ENCODE peak calls at places on chromosomes 4 and X, in ten cellular contexts. S is sigmoid colon; O is WERI-Rb-1; D is aorta; K is AG04450; R is naive thymus-derived CD4-positive, alpha-beta T cell; U is trophoblast cell; W is neuronal stem cell; Y is body of pancreas; V is endodermal cell. C is an unnamed sample. For H3K9me3, the result is how much of the 10 kb centered on the place peaks cover.

GRCh38 chrX:27815209-27815608 is 7.4 kb downstream of the MAGEB10 start:
- DNase-seq in D (no peak), O (no peak), Y (no peak), V (no peak), W (no peak), S (no peak), R (no peak), U (no peak), K (peak), C (no peak)

GRCh38 chr4:107380190-107380589 is 339.8 kb downstream of the PAPSS1 start:
- DNase-seq in K (no peak), S (no peak), U (no peak), Y (no peak), D (no peak), R (no peak), O (no peak), V (no peak), W (no peak), C (no peak)

GRCh38 chr4:123649644-123650356 is 253.2 kb downstream of the SPRY1 start:
- DNase-seq in V (peak), D (no peak), S (peak), K (peak), O (peak), R (no peak), Y (peak), U (peak), W (no peak), C (peak)

GRCh38 chr4:187268940-187269339 is 545.3 kb upstream of the FAT1 start:
- DNase-seq in K (peak), Y (no peak), O (no peak), V (no peak), D (no peak), U (peak), W (no peak), R (no peak), S (no peak), C (no peak)

GRCh38 chrX:85288992-85289723 is 45.4 kb downstream of the ZNF711 start:
- DNase-seq in V (no peak), O (no peak), Y (no peak), U (peak), S (no peak), D (no peak), R (no peak), K (no peak), W (no peak), C (no peak)

GRCh38 chr4:7547368-7548040 is 112.8 kb upstream of the PSAPL1 start:
- DNase-seq in U (no peak), W (no peak), D (peak), O (no peak), Y (no peak), K (no peak), V (no peak), R (no peak), S (no peak), C (no peak)

GRCh38 chrX:40008841-40009461 is 88.8 kb downstream of the BCOR start:
- DNase-seq in Y (no peak), V (peak), K (no peak), R (no peak), W (no peak), U (peak), O (peak), D (peak), S (peak), C (peak)

GRCh38 chr4:89922881-89923280 is 28.2 kb downstream of the MMRN1 start:
- DNase-seq in K (no peak), V (no peak), W (no peak), S (no peak), O (no peak), U (no peak), D (no peak), Y (no peak), R (no peak), C (no peak)

GRCh38 chr4:4995866-4996265 is 23.4 kb downstream of the CYTL1 start:
- DNase-seq in S (peak), Y (no peak), O (no peak), U (no peak), D (no peak), V (peak), K (no peak), R (no peak), W (no peak), C (no peak)

GRCh38 chrX:133608406-133608805 is 193.1 kb upstream of the GPC4 start:
- DNase-seq in R (no peak), W (no peak), V (no peak), S (no peak), O (no peak), K (no peak), U (no peak), Y (no peak), D (no peak), C (no peak)

GRCh38 chr4:121765368-121765705 is 373 bp upstream of the SMIM43 start:
- DNase-seq in O (no peak), S (no peak), D (no peak), U (no peak), Y (no peak), K (no peak), W (no peak), R (no peak), V (no peak), C (no peak)

GRCh38 chrX:119622356-119623232 is 16.4 kb upstream of the NKRF start:
- DNase-seq in V (no peak), O (no peak), U (no peak), K (no peak), D (no peak), R (no peak), W (no peak), S (peak), Y (peak), C (no peak)

GRCh38 chrX:119614776-119615175 is 8.6 kb upstream of the NKRF start:
- DNase-seq in O (no peak), S (no peak), W (no peak), V (no peak), D (no peak), R (no peak), K (no peak), Y (no peak), U (peak), C (no peak)

GRCh38 chrX:119618439-119618838 is 12.2 kb upstream of the NKRF start:
- DNase-seq in R (no peak), U (no peak), S (no peak), K (no peak), O (no peak), D (no peak), Y (no peak), V (no peak), W (no peak), C (no peak)

DNA sequence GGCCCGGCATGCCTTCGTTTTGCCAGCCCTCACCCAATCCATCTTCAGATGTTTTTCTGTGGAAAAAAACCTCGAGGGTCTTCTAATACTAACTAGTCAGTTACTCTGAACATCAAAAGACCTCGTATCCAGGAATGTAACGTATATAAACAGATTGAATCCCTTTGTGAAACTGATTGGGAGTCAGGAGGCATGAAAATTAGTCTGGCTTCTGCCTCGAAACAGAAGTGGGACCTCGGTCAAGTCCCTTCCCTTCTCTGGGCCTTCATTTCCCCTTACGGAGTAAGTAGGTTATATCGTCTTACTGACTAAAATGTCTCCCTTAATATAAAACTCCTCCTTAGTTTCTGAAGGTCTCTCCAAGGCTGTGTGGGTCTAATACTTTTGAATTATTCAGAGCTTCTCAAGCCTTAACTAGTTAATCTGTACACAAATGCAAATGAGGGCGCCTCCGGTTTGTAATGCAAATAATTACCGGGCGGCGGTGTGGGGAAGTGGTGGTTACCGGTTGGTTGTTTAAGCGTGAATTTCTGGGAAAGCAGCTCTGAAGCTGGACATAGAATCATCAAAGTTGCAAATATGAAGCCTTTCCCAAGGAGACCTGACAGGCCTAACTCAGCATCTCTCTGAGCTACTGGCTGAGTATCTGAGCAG is 11.4 kb upstream of the NKRF start:
- DNase-seq in W (no peak), S (no peak), U (no peak), O (no peak), D (no peak), R (no peak), Y (no peak), K (no peak), V (no peak), C (no peak)
- H3K27ac ChIP-seq in W (no peak), S (no peak), U (no peak), O (no peak), D (no peak), R (no peak), Y (no peak), K (no peak), V (no peak), C (no peak)

GRCh38 chr4:188091-188490 is 63.8 kb downstream of the ZNF718 start:
- DNase-seq in W (no peak), S (no peak), Y (no peak), V (no peak), K (no peak), O (no peak), U (no peak), R (no peak), D (no peak), C (no peak)
- H3K9me3 ChIP-seq in W (under half), S (under half), Y (under half), V (half or more), K (under half), O (under half), U (under half), R (under half), D (under half), C (under half)

DNA sequence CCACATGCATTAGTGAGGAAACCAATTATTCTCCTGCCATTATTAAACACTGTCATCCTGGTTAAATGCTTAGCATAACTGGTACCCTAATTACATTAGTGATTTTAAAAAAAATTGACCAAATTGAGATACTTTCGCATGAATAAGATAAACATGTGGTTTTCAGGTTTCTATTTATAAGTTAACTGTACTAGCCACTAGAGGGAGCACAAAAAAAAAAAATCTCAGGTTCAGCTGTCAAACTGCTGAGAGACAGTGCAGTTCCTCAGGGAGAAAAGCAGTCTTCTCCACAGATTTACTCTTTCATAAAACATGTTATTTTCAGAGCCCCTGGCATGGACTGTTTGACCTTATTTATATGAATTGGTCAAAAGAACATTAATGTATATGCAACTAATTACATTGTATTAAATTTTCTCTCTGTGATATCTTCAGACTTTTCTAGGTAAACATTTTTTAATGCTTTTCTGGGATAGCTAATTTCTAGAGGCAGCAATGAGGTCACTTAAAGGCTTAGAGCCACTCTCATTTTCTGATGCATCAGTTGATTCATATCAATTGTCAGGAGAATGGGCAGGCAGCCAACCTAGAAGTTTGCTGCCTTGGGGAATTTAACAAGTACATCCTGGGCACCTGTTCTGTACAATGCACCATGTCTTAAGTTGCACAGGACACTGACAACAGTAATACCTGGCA is 167.5 kb downstream of the CDS1 start:
- DNase-seq in W (peak), S (no peak), K (peak), O (no peak), U (peak), R (no peak), V (no peak), D (no peak), Y (no peak), C (no peak)
- H3K27ac ChIP-seq in W (no peak), S (no peak), K (no peak), O (no peak), U (no peak), R (no peak), V (no peak), D (no peak), Y (no peak), C (no peak)

DNA sequence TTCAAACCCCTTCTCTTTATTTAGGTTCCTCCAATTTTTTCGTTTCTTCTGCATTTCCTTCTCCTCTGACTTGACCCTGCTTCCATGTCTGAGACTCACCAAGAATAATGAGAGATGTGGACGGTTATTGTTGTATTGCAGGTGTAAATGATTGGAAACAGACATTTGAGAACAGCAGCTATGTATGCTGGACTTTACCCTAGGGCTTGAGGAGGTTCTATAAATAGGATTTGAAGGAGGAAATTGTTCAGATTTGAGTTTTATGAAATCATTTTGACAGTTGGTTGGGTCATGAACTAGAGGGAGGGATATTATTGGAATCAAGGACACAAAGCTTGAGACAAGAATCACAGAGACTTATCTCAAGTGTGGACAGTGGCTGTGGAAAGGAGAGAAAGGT is 614.6 kb upstream of the CPEB2 start:
- DNase-seq in D (no peak), K (no peak), Y (no peak), R (no peak), U (no peak), S (no peak), O (no peak), V (no peak), W (no peak), C (no peak)
- H3K9me3 ChIP-seq in D (under half), K (under half), Y (under half), R (under half), U (under half), S (under half), O (under half), V (under half), W (under half), C (under half)

DNA sequence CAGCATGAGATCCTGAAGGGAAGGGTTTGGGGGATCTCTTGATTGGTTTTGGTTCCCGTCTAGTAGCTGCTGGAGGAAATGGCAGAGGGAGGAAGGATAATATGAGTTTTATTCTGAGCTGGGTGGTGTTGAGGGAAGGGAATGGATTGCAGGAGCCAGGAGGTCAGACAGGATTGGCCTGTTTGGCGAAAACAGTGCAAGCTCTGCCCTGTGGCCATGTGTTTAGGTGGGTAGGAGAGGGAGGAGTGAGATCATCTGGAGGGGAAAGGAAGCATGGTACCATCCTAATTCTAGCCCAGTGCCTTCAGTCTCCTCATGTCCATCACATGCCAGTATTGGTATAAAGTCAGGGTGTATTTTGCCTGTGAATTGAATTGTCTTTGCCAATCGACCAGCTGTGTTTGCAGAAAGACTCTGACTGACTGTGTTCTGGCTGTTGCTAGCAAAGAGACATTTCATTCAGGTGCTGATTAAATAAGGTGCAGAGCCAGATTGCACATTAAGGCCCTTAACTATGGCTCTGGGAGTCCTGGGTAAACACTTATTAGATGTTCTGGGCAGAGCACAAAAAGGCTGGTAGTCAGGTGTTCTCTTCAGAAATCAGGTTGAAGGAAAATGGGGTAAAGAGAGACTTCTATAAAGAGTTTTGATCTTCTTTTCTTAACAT is 10.0 kb downstream of the TMEM164 start:
- DNase-seq in R (no peak), W (no peak), D (no peak), K (no peak), O (no peak), Y (peak), U (peak), V (no peak), S (no peak), C (no peak)
- H3K27ac ChIP-seq in R (no peak), W (no peak), D (no peak), K (no peak), O (no peak), Y (peak), U (no peak), V (no peak), S (no peak), C (peak)

DNA sequence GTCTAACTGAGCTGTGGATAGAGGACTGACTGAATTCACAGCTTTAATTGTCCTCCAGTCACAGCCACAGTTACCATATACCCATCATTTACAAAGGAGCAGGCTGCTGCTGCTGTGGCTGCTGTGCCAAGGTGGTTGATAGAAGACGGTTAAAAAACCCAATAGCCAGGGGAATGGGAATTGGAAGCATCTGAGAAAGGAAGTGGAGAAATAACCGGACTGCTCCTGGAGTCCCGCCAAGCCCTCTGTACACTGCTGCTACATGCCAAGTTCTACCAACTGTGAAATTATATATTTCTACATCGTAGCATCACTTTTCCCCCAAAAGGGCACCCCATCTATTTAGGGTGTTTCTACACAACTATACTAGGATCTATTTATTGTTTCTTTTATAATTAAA is 279.7 kb upstream of the ARX start:
- DNase-seq in K (no peak), W (no peak), R (no peak), Y (no peak), U (no peak), S (no peak), O (no peak), D (no peak), V (no peak), C (no peak)
- H3K9me3 ChIP-seq in K (under half), W (under half), R (under half), Y (under half), U (under half), S (under half), O (under half), D (under half), V (under half), C (under half)

C was measured in right cardiac atrium.